ENCODE peak calls at places on chromosomes 3 and 15, in six cellular contexts. R is GM12891, I is HepG2, E is K562, O is GM12878, Z is H1. L is an unnamed sample.

GRCh38 chr3:107662586-107662985 is 139.8 kb downstream of the BBX start:
- DNase-seq in R (no peak), Z (no peak), I (no peak), E (no peak), O (no peak), L (no peak)

GRCh38 chr3:160112996-160113395 is 112.2 kb upstream of the C3orf80 start:
- DNase-seq in Z (no peak), O (no peak), R (no peak), E (no peak), I (no peak), L (no peak)

GRCh38 chr3:56421205-56421604 is 47.1 kb downstream of the ERC2 start:
- DNase-seq in E (no peak), O (no peak), R (no peak), I (no peak), Z (no peak), L (no peak)

GRCh38 chr15:80526556-80527340 is 122.6 kb downstream of the ARNT2 start:
- DNase-seq in E (no peak), O (no peak), Z (no peak), I (no peak), R (no peak), L (no peak)

GRCh38 chr3:53083496-53083895 is 37.6 kb upstream of the SFMBT1 start:
- DNase-seq in Z (no peak), E (peak), O (no peak), I (no peak), R (no peak), L (no peak)

GRCh38 chr15:70615435-70616310 is 147.7 kb downstream of the UACA start:
- DNase-seq in E (no peak), R (no peak), I (no peak), Z (no peak), O (no peak), L (no peak)

GRCh38 chr3:122406198-122406597 is 9.7 kb downstream of the WDR5B start:
- DNase-seq in Z (no peak), O (no peak), E (no peak), I (no peak), R (no peak), L (no peak)

GRCh38 chr3:25542571-25543039 is 114.5 kb downstream of the RARB start:
- DNase-seq in R (no peak), E (no peak), Z (no peak), I (no peak), O (no peak), L (no peak)

GRCh38 chr3:108031893-108032292 is 58.9 kb downstream of the CD47 start:
- DNase-seq in Z (no peak), R (no peak), O (no peak), I (no peak), E (no peak), L (no peak)

GRCh38 chr15:81343371-81343770 is 19.4 kb upstream of the STARD5 start:
- DNase-seq in E (no peak), Z (no peak), R (no peak), I (no peak), O (no peak), L (no peak)

GRCh38 chr3:59432676-59433075 is 382.9 kb upstream of the CFAP20DC start:
- DNase-seq in I (no peak), R (no peak), Z (no peak), O (no peak), E (no peak), L (no peak)

GRCh38 chr3:25846282-25846681 is 56.4 kb downstream of the OXSM start:
- DNase-seq in E (no peak), O (no peak), I (no peak), R (no peak), Z (no peak), L (no peak)

GRCh38 chr3:177126015-177126773 is 71.1 kb downstream of the TBL1XR1 start:
- DNase-seq in I (no peak), Z (no peak), R (no peak), O (no peak), E (no peak), L (no peak)

GRCh38 chr3:125116311-125117069 is 60.7 kb upstream of the HEG1 start:
- DNase-seq in Z (no peak), I (no peak), O (no peak), R (no peak), E (no peak), L (no peak)

GRCh38 chr15:96262097-96262496 is 68.4 kb upstream of the NR2F2 start:
- DNase-seq in O (no peak), R (no peak), E (no peak), Z (no peak), I (peak), L (no peak)
- TF ChIP-seq TAF1 in O (no peak), R (no peak), E (no peak), Z (no peak), I (no peak), L (no peak)

GRCh38 chr15:77857419-77857818 is 220.1 kb downstream of the TBC1D2B start:
- DNase-seq in E (no peak), I (no peak), O (no peak), Z (no peak), R (no peak), L (no peak)
- TF ChIP-seq POLR2A in E (no peak), I (no peak), O (no peak), Z (no peak), R (no peak), L (no peak)

GRCh38 chr15:64854526-64854925 is 12.8 kb downstream of the PLEKHO2 start:
- DNase-seq in Z (no peak), I (no peak), O (no peak), E (no peak), R (no peak), L (no peak)

GRCh38 chr15:64847876-64848716 is 6.4 kb downstream of the PLEKHO2 start:
- DNase-seq in R (no peak), O (no peak), I (peak), E (no peak), Z (no peak), L (no peak)

GRCh38 chr15:64850778-64851502 is 9.2 kb downstream of the PLEKHO2 start:
- DNase-seq in R (no peak), O (no peak), E (no peak), I (no peak), Z (no peak), L (no peak)

GRCh38 chr15:64854041-64854440 is 12.3 kb downstream of the PLEKHO2 start:
- DNase-seq in O (no peak), Z (no peak), R (no peak), I (no peak), E (no peak), L (no peak)

DNA sequence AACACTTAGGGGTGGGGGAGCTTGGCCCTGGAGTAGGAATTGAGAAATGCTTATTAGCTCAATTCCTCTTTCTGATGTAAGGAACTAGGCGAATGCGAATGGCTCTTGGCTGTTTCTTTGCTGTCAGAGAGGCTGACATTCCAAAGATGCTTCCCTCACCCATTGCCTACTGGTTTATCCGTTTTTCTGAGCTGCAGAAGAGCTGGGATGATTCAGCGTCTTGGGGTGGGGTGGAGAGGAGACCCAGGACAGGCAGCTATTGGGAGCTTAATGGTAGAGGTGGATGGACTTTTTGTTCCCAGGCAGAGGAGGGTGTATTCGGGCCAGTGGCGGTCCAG is 9.8 kb downstream of the PLEKHO2 start:
- DNase-seq in O (no peak), E (no peak), I (no peak), R (no peak), Z (no peak), L (no peak)
- TF ChIP-seq POLR2AphosphoS5 in O (no peak), E (no peak), I (no peak), R (no peak), Z (no peak), L (no peak)

DNA sequence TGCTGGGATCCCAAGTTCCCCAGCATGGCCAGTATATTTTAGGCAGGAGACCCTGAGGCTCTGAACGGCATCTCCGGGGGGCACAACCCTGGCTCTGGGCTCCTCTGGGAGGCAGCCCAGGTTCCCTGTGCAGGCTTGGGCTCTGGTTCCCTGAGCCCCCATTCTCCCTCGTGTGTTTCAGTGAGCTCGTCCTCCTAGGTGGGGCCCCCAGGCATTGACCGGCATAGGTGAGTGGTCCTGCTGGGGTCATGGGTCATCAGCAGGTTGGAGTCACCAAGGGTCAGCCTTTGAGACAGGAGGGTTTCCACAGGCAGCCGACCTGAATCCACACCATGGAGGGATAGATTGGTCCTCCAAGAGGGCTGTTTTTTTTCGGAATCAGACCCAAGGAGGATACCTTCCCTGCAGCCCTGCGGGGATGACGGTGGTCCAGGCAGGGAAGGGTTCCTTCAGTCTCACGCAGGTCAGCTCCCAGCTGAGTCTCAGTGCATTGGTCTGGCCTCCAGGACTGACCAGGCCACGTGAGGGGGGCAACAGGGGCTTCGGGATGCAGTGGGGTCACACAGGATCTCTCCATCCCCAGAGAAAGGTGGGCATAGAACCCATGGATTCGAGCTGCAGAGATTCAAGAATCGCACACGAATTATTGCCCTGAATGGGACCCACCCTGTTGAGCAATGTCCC is 226.0 kb downstream of the SNRPN start:
- DNase-seq in Z (no peak), O (no peak), E (no peak), I (no peak), R (peak), L (peak)
- TF ChIP-seq TAF1 in Z (no peak), O (no peak), E (no peak), I (no peak), R (no peak), L (no peak)